ENCODE peak calls at places on chromosome 13, in seven cellular contexts. B, E, J, Z, W, Q and K are unnamed samples.

GRCh38 chr13:104477256-104477655 is 1411.0 kb upstream of the SLC10A2 start:
- DNase-seq in B (no peak), E (no peak), J (no peak), Z (no peak), W (no peak), Q (peak), K (no peak)

GRCh38 chr13:112977091-112977490 is 8.1 kb downstream of the MCF2L start:
- DNase-seq in B (no peak), E (no peak), J (no peak), Z (no peak), W (no peak), Q (no peak), K (no peak)

GRCh38 chr13:113658836-113659235 is 838 bp upstream of the ATP4B start:
- DNase-seq in B (no peak), E (no peak), J (peak), Z (no peak), W (no peak), Q (no peak), K (no peak)

GRCh38 chr13:35994131-35994966 is 136.8 kb downstream of the DCLK1 start:
- DNase-seq in B (no peak), E (no peak), J (no peak), Z (peak), W (no peak), Q (peak), K (no peak)

GRCh38 chr13:45156565-45157361 is 36.5 kb downstream of the GTF2F2 start:
- DNase-seq in B (no peak), E (no peak), J (no peak), Z (no peak), W (no peak), Q (no peak), K (no peak)

GRCh38 chr13:41746259-41746658 is 214.7 kb downstream of the VWA8 start:
- DNase-seq in B (no peak), E (no peak), J (no peak), Z (peak), W (no peak), Q (peak), K (no peak)

GRCh38 chr13:40377783-40378182 is 288.7 kb downstream of the FOXO1 start:
- DNase-seq in B (no peak), E (no peak), J (no peak), Z (peak), W (peak), Q (peak), K (no peak)

GRCh38 chr13:93224545-93224944 is 2.1 kb upstream of the GPC6 start:
- DNase-seq in B (no peak), E (peak), J (no peak), Z (peak), W (no peak), Q (peak), K (no peak)

GRCh38 chr13:49549289-49549688 is 36.1 kb downstream of the RCBTB1 start:
- DNase-seq in B (no peak), E (no peak), J (no peak), Z (no peak), W (no peak), Q (no peak), K (no peak)

GRCh38 chr13:29572575-29572974 is 22.9 kb downstream of the SLC7A1 start:
- DNase-seq in B (no peak), E (no peak), J (no peak), Z (no peak), W (no peak), Q (no peak), K (no peak)

GRCh38 chr13:49995535-49996165 is 1.2 kb upstream of the TRIM13 start:
- DNase-seq in B (no peak), E (no peak), J (no peak), Z (peak), W (no peak), Q (no peak), K (no peak)

GRCh38 chr13:80244574-80244973 is 96.4 kb downstream of the SPRY2 start:
- DNase-seq in B (no peak), E (no peak), J (no peak), Z (no peak), W (no peak), Q (no peak), K (no peak)

GRCh38 chr13:78601886-78602560 is 1.3 kb downstream of the POU4F1 start:
- DNase-seq in B (no peak), E (no peak), J (peak), Z (no peak), W (no peak), Q (no peak), K (no peak)